ENCODE peak calls at places on chromosomes 3 and 15, in four cellular contexts. One of them, this sample, is unnamed. For H3K4me1 and H3K36me3, the result is how much of the 10 kb centered on the place peaks cover.

GRCh38 chr3:54941690-54942362 is 14.0 kb upstream of the LRTM1 start:
- DNase-seq in body of pancreas: no peak
- DNase-seq in tibial artery: no peak
- DNase-seq in aorta: no peak
- DNase-seq in this sample: no peak

GRCh38 chr3:133570139-133570936 is 3.1 kb upstream of the CDV3 start:
- DNase-seq in body of pancreas: peak
- DNase-seq in aorta: no peak
- DNase-seq in tibial artery: no peak
- DNase-seq in this sample: no peak

GRCh38 chr15:50182233-50183013 is 427 bp downstream of the SLC27A2 start:
- DNase-seq in aorta: peak
- DNase-seq in tibial artery: no peak
- DNase-seq in body of pancreas: peak
- DNase-seq in this sample: no peak

GRCh38 chr3:178078933-178079332 is 457.3 kb upstream of the KCNMB2 start:
- DNase-seq in aorta: no peak
- DNase-seq in body of pancreas: peak
- DNase-seq in tibial artery: no peak
- DNase-seq in this sample: no peak

GRCh38 chr3:100210777-100211145 is 50.0 kb upstream of the TBC1D23 start:
- DNase-seq in tibial artery: no peak
- DNase-seq in body of pancreas: no peak
- DNase-seq in aorta: no peak
- DNase-seq in this sample: no peak

GRCh38 chr15:64985382-64986033 is 4.2 kb downstream of the SPG21 start:
- DNase-seq in body of pancreas: no peak
- DNase-seq in tibial artery: no peak
- DNase-seq in aorta: no peak
- DNase-seq in this sample: peak

GRCh38 chr15:57680021-57680420 is 26.5 kb upstream of the POLR2M start:
- DNase-seq in aorta: peak
- DNase-seq in tibial artery: no peak
- DNase-seq in body of pancreas: no peak
- DNase-seq in this sample: no peak

GRCh38 chr3:31157893-31158620 is 263.6 kb upstream of the GADL1 start:
- DNase-seq in aorta: no peak
- DNase-seq in tibial artery: no peak
- DNase-seq in body of pancreas: no peak
- DNase-seq in this sample: no peak

GRCh38 chr15:51751687-51752683 is 588 bp downstream of the TMOD2 start:
- DNase-seq in tibial artery: no peak
- DNase-seq in body of pancreas: peak
- DNase-seq in aorta: peak
- DNase-seq in this sample: peak

GRCh38 chr15:69078638-69079037 is 64.1 kb downstream of the NOX5 start:
- DNase-seq in aorta: no peak
- DNase-seq in tibial artery: no peak
- DNase-seq in body of pancreas: no peak
- DNase-seq in this sample: no peak

GRCh38 chr15:61449306-61449705 is 220.2 kb upstream of the RORA start:
- DNase-seq in aorta: no peak
- DNase-seq in tibial artery: no peak
- DNase-seq in body of pancreas: no peak
- DNase-seq in this sample: no peak

GRCh38 chr15:80191897-80192595 is 39.2 kb downstream of the FAH start:
- DNase-seq in body of pancreas: no peak
- DNase-seq in tibial artery: no peak
- DNase-seq in aorta: no peak
- DNase-seq in this sample: no peak

GRCh38 chr3:156816091-156816793 is 9.9 kb upstream of the LEKR1 start:
- DNase-seq in aorta: peak
- DNase-seq in tibial artery: peak
- DNase-seq in body of pancreas: peak
- DNase-seq in this sample: peak

GRCh38 chr3:15693340-15693739 is 91.8 kb downstream of the BTD start:
- DNase-seq in aorta: no peak
- DNase-seq in tibial artery: no peak
- DNase-seq in body of pancreas: no peak
- DNase-seq in this sample: no peak

GRCh38 chr3:132210476-132211346 is 106.5 kb upstream of the ACP3 start:
- DNase-seq in aorta: no peak
- DNase-seq in tibial artery: no peak
- DNase-seq in body of pancreas: peak
- DNase-seq in this sample: peak

GRCh38 chr3:62632510-62633294 is 242.5 kb downstream of the CADPS start:
- DNase-seq in body of pancreas: peak
- DNase-seq in aorta: no peak
- DNase-seq in tibial artery: no peak
- DNase-seq in this sample: no peak

GRCh38 chr3:105538483-105538882 is 171.8 kb downstream of the ALCAM start:
- DNase-seq in tibial artery: no peak
- DNase-seq in aorta: no peak
- DNase-seq in body of pancreas: no peak
- DNase-seq in this sample: no peak

GRCh38 chr3:55537563-55537962 is 50.5 kb upstream of the WNT5A start:
- DNase-seq in aorta: no peak
- DNase-seq in body of pancreas: no peak
- DNase-seq in tibial artery: no peak
- DNase-seq in this sample: no peak

GRCh38 chr3:141335531-141336042 is 32.7 kb upstream of the ZBTB38 start:
- DNase-seq in body of pancreas: no peak
- DNase-seq in aorta: no peak
- DNase-seq in tibial artery: no peak
- DNase-seq in this sample: no peak

GRCh38 chr3:179088306-179088705 is 16.7 kb upstream of the ZMAT3 start:
- DNase-seq in tibial artery: no peak
- DNase-seq in aorta: no peak
- DNase-seq in body of pancreas: no peak
- DNase-seq in this sample: no peak

GRCh38 chr15:45106002-45106790 is 7.8 kb downstream of the DUOX2 start:
- DNase-seq in body of pancreas: no peak
- DNase-seq in aorta: no peak
- DNase-seq in tibial artery: no peak
- DNase-seq in this sample: no peak

GRCh38 chr3:61628636-61629035 is 67.3 kb downstream of the PTPRG start:
- DNase-seq in tibial artery: no peak
- DNase-seq in aorta: no peak
- DNase-seq in body of pancreas: no peak
- DNase-seq in this sample: no peak

GRCh38 chr3:61625429-61625828 is 64.1 kb downstream of the PTPRG start:
- DNase-seq in aorta: no peak
- DNase-seq in body of pancreas: no peak
- DNase-seq in tibial artery: no peak
- DNase-seq in this sample: no peak

GRCh38 chr3:61624300-61624699 is 62.9 kb downstream of the PTPRG start:
- DNase-seq in aorta: no peak
- DNase-seq in tibial artery: no peak
- DNase-seq in body of pancreas: no peak
- DNase-seq in this sample: no peak

GRCh38 chr3:61627768-61628185 is 66.4 kb downstream of the PTPRG start:
- DNase-seq in aorta: no peak
- DNase-seq in tibial artery: no peak
- DNase-seq in body of pancreas: peak
- DNase-seq in this sample: no peak

GRCh38 chr3:61626484-61626883 is 65.1 kb downstream of the PTPRG start:
- DNase-seq in aorta: no peak
- DNase-seq in tibial artery: no peak
- DNase-seq in body of pancreas: peak
- DNase-seq in this sample: no peak
- H3K4me1 ChIP-seq in aorta: under half
- H3K4me1 ChIP-seq in tibial artery: under half
- H3K4me1 ChIP-seq in body of pancreas: under half
- H3K4me1 ChIP-seq in this sample: under half

DNA sequence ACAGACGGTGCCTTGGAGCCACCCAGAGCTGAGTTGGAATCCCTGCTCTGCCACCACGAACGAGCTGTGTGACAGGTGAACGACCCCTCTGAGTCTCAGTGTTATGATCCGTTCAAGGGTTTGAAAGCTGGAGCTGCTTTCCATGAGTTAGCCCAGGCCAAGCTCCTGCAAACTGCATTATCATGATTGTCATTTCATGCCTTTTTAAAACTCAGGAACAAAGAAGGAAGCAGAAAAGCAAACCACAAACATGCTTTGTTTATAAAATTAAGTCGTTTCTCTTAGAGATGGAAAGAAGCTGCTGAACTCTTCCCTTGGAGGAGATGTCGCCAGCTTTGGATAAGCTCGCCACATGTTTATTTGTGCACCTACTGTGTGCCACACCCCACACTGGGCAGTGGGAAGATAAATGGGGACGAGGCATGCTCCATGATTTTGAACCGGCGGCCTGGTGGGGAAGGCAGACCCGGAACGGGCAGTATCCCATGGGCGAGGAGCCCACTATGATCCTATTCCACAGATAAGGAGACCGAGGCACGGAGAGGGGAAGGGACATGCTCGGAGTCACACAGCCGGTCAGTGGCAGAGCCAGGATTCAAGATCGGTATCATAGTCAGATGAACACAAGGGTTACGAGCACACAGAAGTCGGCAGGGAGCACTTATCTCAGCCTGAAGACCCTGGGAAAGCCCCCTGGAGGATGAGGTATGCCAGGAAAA is 15.9 kb downstream of the HRH1 start:
- DNase-seq in aorta: no peak
- DNase-seq in body of pancreas: no peak
- DNase-seq in tibial artery: no peak
- DNase-seq in this sample: no peak
- H3K36me3 ChIP-seq in aorta: under half
- H3K36me3 ChIP-seq in body of pancreas: under half
- H3K36me3 ChIP-seq in tibial artery: under half
- H3K36me3 ChIP-seq in this sample: under half

GRCh38 chr15:96585634-96586386 is 255.3 kb downstream of the NR2F2 start:
- DNase-seq in aorta: no peak
- DNase-seq in tibial artery: no peak
- DNase-seq in body of pancreas: no peak
- DNase-seq in this sample: no peak

GRCh38 chr15:96583671-96584070 is 253.2 kb downstream of the NR2F2 start:
- DNase-seq in aorta: no peak
- DNase-seq in body of pancreas: no peak
- DNase-seq in tibial artery: no peak
- DNase-seq in this sample: no peak

GRCh38 chr15:96578393-96578792 is 247.9 kb downstream of the NR2F2 start:
- DNase-seq in body of pancreas: no peak
- DNase-seq in tibial artery: no peak
- DNase-seq in aorta: no peak
- DNase-seq in this sample: no peak

GRCh38 chr15:96586901-96587300 is 256.4 kb downstream of the NR2F2 start:
- DNase-seq in aorta: no peak
- DNase-seq in body of pancreas: no peak
- DNase-seq in tibial artery: no peak
- DNase-seq in this sample: no peak

DNA sequence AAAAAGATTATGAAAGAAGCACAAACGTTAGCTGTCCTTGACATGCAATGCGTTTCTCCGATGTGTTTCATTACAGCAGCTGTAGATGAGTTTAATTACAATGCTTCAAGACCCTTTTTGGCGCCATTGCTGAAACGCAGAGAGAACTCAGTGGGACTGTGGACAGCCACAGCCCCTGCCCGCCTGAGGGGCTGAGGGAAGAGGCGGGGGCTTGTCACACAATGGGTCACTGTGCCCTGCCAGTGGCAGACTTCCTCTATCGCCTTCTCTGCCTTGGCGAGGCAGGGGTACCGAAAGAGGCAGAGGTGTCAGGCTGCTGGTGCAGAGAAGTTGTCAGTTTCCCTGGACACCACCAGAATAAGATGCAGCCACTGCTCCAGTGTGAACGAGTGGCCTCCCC is 252.0 kb downstream of the NR2F2 start:
- DNase-seq in body of pancreas: no peak
- DNase-seq in tibial artery: no peak
- DNase-seq in aorta: no peak
- DNase-seq in this sample: no peak
- H3K27ac ChIP-seq in body of pancreas: no peak
- H3K27ac ChIP-seq in tibial artery: no peak
- H3K27ac ChIP-seq in aorta: no peak
- H3K27ac ChIP-seq in this sample: no peak

GRCh38 chr3:191342391-191342790 is 12.1 kb upstream of the UTS2B start:
- DNase-seq in body of pancreas: no peak
- DNase-seq in aorta: no peak
- DNase-seq in tibial artery: no peak
- DNase-seq in this sample: no peak
- H3K4me1 ChIP-seq in body of pancreas: half or more
- H3K4me1 ChIP-seq in aorta: under half
- H3K4me1 ChIP-seq in tibial artery: under half
- H3K4me1 ChIP-seq in this sample: under half